ENCODE peak calls at places on chromosomes 13 and 19, in six cellular contexts. R is endodermal cell, B is foreskin fibroblast, Q is SK-N-MC, S is epithelial cell of esophagus, X is skeletal muscle cell. M is an unnamed sample.

GRCh38 chr13:113947321-113948033 is 26.4 kb downstream of the C13orf46 start:
- DNase-seq in R (peak), X (no peak), S (peak), Q (no peak), B (peak), M (no peak)

GRCh38 chr13:73967397-73968165 is 166.6 kb downstream of the KLF12 start:
- DNase-seq in R (no peak), Q (no peak), X (no peak), B (no peak), S (no peak), M (no peak)

GRCh38 chr13:111114362-111115050 is 604 bp upstream of the ARHGEF7 start:
- DNase-seq in B (peak), Q (no peak), R (peak), S (peak), X (no peak), M (no peak)

GRCh38 chr19:47313754-47314133 is 4.1 kb downstream of the C5AR1 start:
- DNase-seq in R (no peak), Q (no peak), X (no peak), S (no peak), B (no peak), M (no peak)

GRCh38 chr13:95275322-95276118 is 25.7 kb downstream of the ABCC4 start:
- DNase-seq in Q (no peak), R (no peak), B (no peak), X (no peak), S (peak), M (no peak)

GRCh38 chr19:57192064-57192395 is 730 bp downstream of the ZNF264 start:
- DNase-seq in Q (no peak), X (no peak), S (peak), R (no peak), B (no peak), M (no peak)

GRCh38 chr13:29925457-29925856 is 75.0 kb upstream of the UBL3 start:
- DNase-seq in S (peak), B (peak), Q (no peak), R (no peak), X (peak), M (peak)

GRCh38 chr19:10736916-10737551 is 19.2 kb downstream of the DNM2 start:
- DNase-seq in B (no peak), X (no peak), S (no peak), Q (no peak), R (no peak), M (no peak)

GRCh38 chr19:34165295-34165738 is 7.0 kb upstream of the LSM14A start:
- DNase-seq in S (no peak), Q (no peak), R (no peak), X (no peak), B (no peak), M (no peak)

GRCh38 chr19:52112624-52113023 is 17.1 kb upstream of the ZNF841 start:
- DNase-seq in Q (no peak), X (no peak), R (no peak), S (no peak), B (no peak), M (no peak)

GRCh38 chr13:27151798-27152599 is 19.6 kb downstream of the USP12 start:
- DNase-seq in R (no peak), B (no peak), S (peak), Q (no peak), X (no peak), M (no peak)

GRCh38 chr19:51333836-51334460 is 8.0 kb downstream of the VSIG10L start:
- DNase-seq in Q (no peak), R (peak), S (no peak), X (no peak), B (no peak), M (no peak)

GRCh38 chr19:40204381-40204780 is 13.2 kb downstream of the MAP3K10 start:
- DNase-seq in R (no peak), Q (no peak), B (no peak), S (no peak), X (no peak), M (no peak)

GRCh38 chr13:93397619-93398018 is 171.0 kb downstream of the GPC6 start:
- DNase-seq in B (no peak), S (no peak), X (no peak), Q (no peak), R (no peak), M (no peak)

GRCh38 chr19:47058621-47059020 is 10.2 kb upstream of the TMEM160 start:
- DNase-seq in B (no peak), Q (no peak), S (no peak), R (peak), X (no peak), M (no peak)

GRCh38 chr19:31352296-31352781 is 3.1 kb upstream of the TSHZ3 start:
- DNase-seq in Q (no peak), R (peak), X (no peak), S (no peak), B (no peak), M (no peak)

GRCh38 chr19:31349160-31349881 is at the start of gene TSHZ3:
- DNase-seq in X (peak), Q (no peak), B (peak), S (peak), R (peak), M (peak)

GRCh38 chr19:31351212-31352193 is 2.3 kb upstream of the TSHZ3 start:
- DNase-seq in R (peak), B (peak), Q (no peak), S (peak), X (no peak), M (no peak)

GRCh38 chr19:31350033-31350692 is 927 bp upstream of the TSHZ3 start:
- DNase-seq in B (no peak), Q (no peak), X (no peak), R (no peak), S (no peak), M (no peak)

GRCh38 chr19:31350693-31351211 is 1.5 kb upstream of the TSHZ3 start:
- DNase-seq in Q (no peak), S (peak), X (no peak), R (peak), B (peak), M (no peak)
- H3K4me3 ChIP-seq in Q (peak), S (peak), X (peak), R (peak), B (peak), M (peak)

GRCh38 chr13:45341034-45341798 is at the start of gene TPT1:
- DNase-seq in Q (peak), R (peak), X (peak), S (peak), B (peak), M (peak)

GRCh38 chr13:45339867-45340266 is 1.1 kb downstream of the TPT1 start:
- DNase-seq in X (no peak), S (no peak), R (no peak), B (no peak), Q (no peak), M (no peak)

GRCh38 chr13:45337803-45338202 is 3.2 kb downstream of the TPT1 start:
- DNase-seq in Q (no peak), S (no peak), B (no peak), X (no peak), R (no peak), M (no peak)

GRCh38 chr13:45340422-45341033 is 455 bp downstream of the TPT1 start:
- DNase-seq in B (peak), X (peak), Q (no peak), R (peak), S (peak), M (peak)

DNA sequence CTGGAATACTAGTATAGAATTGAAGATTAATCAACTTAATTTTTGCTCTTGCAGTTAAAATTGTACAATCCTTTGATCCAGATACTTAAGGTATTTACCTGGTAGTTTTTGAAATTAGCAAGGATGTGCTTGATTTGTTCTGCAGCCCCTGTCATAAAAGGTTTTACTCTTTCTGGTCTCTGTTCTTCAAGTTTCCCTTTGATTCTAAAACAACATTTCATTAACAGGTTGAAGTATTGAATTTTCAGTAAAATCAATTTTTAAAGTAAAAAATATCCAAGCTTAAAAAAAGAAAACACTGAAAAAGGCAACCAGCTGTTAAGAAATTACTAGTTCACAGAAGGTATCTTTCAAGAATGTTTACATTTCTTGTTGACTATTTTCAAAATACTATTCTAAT is 1.6 kb downstream of the TPT1 start:
- DNase-seq in S (no peak), Q (no peak), X (no peak), B (no peak), R (no peak), M (no peak)
- H3K4me3 ChIP-seq in S (peak), Q (peak), X (peak), B (peak), R (peak), M (peak)

GRCh38 chr19:17101686-17102628 is 26.4 kb downstream of the MYO9B start:
- DNase-seq in S (no peak), B (no peak), X (no peak), Q (no peak), R (no peak), M (no peak)

GRCh38 chr19:17105548-17105947 is 30.0 kb downstream of the MYO9B start:
- DNase-seq in S (no peak), B (no peak), R (no peak), X (no peak), Q (no peak), M (no peak)

GRCh38 chr19:17103177-17103576 is 27.6 kb downstream of the MYO9B start:
- DNase-seq in R (peak), B (no peak), X (no peak), Q (no peak), S (peak), M (no peak)

GRCh38 chr19:17107546-17108452 is 32.2 kb downstream of the MYO9B start:
- DNase-seq in Q (no peak), X (peak), R (no peak), S (peak), B (peak), M (peak)

GRCh38 chr19:17104679-17105078 is 29.1 kb downstream of the MYO9B start:
- DNase-seq in S (no peak), B (no peak), Q (no peak), R (no peak), X (no peak), M (no peak)
- H3K4me3 ChIP-seq in S (no peak), B (no peak), Q (no peak), R (no peak), X (no peak), M (no peak)

GRCh38 chr19:33064117-33064777 is 441 bp downstream of the RHPN2 start:
- DNase-seq in Q (no peak), R (peak), B (no peak), X (no peak), S (no peak), M (no peak)
- H3K4me3 ChIP-seq in Q (peak), R (peak), B (peak), X (peak), S (peak), M (peak)

GRCh38 chr19:2700660-2701360 is 1.7 kb downstream of the GNG7 start:
- DNase-seq in S (no peak), X (no peak), B (no peak), Q (no peak), R (no peak), M (no peak)

GRCh38 chr19:2703077-2703437 is 563 bp upstream of the GNG7 start:
- DNase-seq in Q (no peak), S (no peak), R (no peak), B (no peak), X (no peak), M (no peak)

GRCh38 chr19:2699413-2700142 is 2.9 kb downstream of the GNG7 start:
- DNase-seq in S (no peak), Q (no peak), X (no peak), R (no peak), B (no peak), M (no peak)

GRCh38 chr19:2702170-2703076 is at the start of gene GNG7:
- DNase-seq in S (peak), R (peak), B (peak), X (peak), Q (no peak), M (no peak)

GRCh38 chr19:2701361-2702169 is 929 bp downstream of the GNG7 start:
- DNase-seq in Q (no peak), B (no peak), S (no peak), X (no peak), R (no peak), M (no peak)
- H3K4me3 ChIP-seq in Q (peak), B (no peak), S (no peak), X (no peak), R (peak), M (no peak)

DNA sequence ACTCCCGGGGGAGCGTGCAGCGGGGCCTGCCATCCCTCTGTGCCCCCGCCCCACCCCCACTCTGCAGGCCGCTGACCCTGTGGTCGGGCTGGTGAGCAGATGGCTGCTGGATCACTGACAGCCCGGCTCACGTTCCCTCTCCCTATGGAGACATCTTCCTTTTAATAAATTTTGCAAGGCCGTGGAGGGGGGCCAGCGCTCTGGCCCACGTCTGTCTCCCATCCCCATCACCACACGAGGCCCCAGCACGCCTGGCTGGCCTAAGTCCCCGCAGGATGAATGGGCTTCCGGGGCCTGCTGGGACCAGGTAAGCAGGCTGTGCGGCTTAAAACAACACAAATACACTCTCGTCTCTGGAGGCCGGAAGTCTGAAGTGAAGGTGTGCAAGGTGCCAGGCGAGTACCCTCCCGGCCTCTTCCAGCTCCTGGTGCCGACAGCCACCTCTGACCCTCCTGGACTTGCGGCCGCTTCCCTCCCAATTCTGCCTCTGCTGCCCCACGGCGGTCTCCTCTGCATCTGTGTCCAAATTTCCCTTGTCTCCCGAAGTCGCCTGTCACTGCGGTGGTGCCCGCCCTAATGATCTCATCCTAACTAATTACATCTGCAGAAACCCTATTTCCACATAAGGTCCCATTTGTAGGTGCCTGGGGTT is 8.3 kb upstream of the PTBP1 start:
- DNase-seq in X (no peak), S (peak), Q (no peak), B (no peak), R (peak), M (no peak)
- H3K4me3 ChIP-seq in X (no peak), S (no peak), Q (no peak), B (no peak), R (no peak), M (no peak)

GRCh38 chr19:720691-721160 is 12.0 kb downstream of the PALM start:
- DNase-seq in X (no peak), Q (no peak), S (no peak), R (no peak), B (no peak), M (no peak)

GRCh38 chr19:719636-720377 is 11.1 kb downstream of the PALM start:
- DNase-seq in Q (no peak), S (no peak), B (no peak), R (no peak), X (no peak), M (no peak)

GRCh38 chr19:723247-723646 is 14.5 kb downstream of the PALM start:
- DNase-seq in R (no peak), B (no peak), X (no peak), S (no peak), Q (no peak), M (no peak)

GRCh38 chr19:723714-724113 is 15.0 kb downstream of the PALM start:
- DNase-seq in X (no peak), B (no peak), R (no peak), S (no peak), Q (no peak), M (no peak)

GRCh38 chr19:722553-723101 is 13.9 kb downstream of the PALM start:
- DNase-seq in Q (no peak), S (no peak), R (no peak), X (no peak), B (no peak), M (no peak)
- H3K4me3 ChIP-seq in Q (no peak), S (no peak), R (no peak), X (no peak), B (no peak), M (no peak)

GRCh38 chr13:48493851-48494250 is 39.0 kb downstream of the RCBTB2 start:
- DNase-seq in B (peak), Q (no peak), X (no peak), S (peak), R (no peak), M (peak)

GRCh38 chr13:48494874-48495273 is 38.0 kb downstream of the RCBTB2 start:
- DNase-seq in S (no peak), R (no peak), Q (no peak), B (no peak), X (no peak), M (no peak)

GRCh38 chr13:48492123-48493075 is 40.5 kb downstream of the RCBTB2 start:
- DNase-seq in B (peak), Q (peak), X (no peak), R (no peak), S (peak), M (peak)

GRCh38 chr13:48491423-48492122 is 41.3 kb downstream of the RCBTB2 start:
- DNase-seq in X (no peak), S (no peak), R (no peak), Q (no peak), B (no peak), M (no peak)

GRCh38 chr13:48493076-48493765 is 39.7 kb downstream of the RCBTB2 start:
- DNase-seq in B (no peak), R (no peak), S (peak), Q (no peak), X (no peak), M (no peak)
- H3K4me3 ChIP-seq in B (no peak), R (no peak), S (no peak), Q (peak), X (no peak), M (no peak)